ENCODE peak calls at places on chromosomes 5 and 9, in seven cellular contexts. O is SK-N-MC, U is IMR-90, M is astrocyte, T is K562, X is HCT116, D is pancreas. L is an unnamed sample.

GRCh38 chr5:98109561-98110006 is 663.9 kb upstream of the RGMB start:
- DNase-seq in M (peak), U (peak), X (no peak), D (no peak), T (no peak), O (no peak), L (no peak)

GRCh38 chr5:153513171-153513570 is 22.7 kb downstream of the GRIA1 start:
- DNase-seq in D (no peak), U (peak), M (peak), X (no peak), O (no peak), T (no peak), L (no peak)

GRCh38 chr9:82133973-82134372 is 145.4 kb downstream of the SPATA31D1 start:
- DNase-seq in D (no peak), U (peak), M (no peak), O (no peak), X (no peak), T (no peak), L (no peak)

GRCh38 chr5:112921031-112921832 is 795 bp downstream of the REEP5 start:
- DNase-seq in D (peak), X (peak), T (peak), U (peak), M (peak), O (no peak), L (peak)

GRCh38 chr5:93294184-93294583 is 286.8 kb downstream of the NR2F1-AS1 start:
- DNase-seq in U (peak), D (no peak), T (no peak), M (peak), O (no peak), X (no peak), L (no peak)

GRCh38 chr9:134171316-134172197 is 7.2 kb upstream of the RNU6ATAC start:
- DNase-seq in T (no peak), O (no peak), D (no peak), U (peak), X (no peak), M (peak), L (no peak)

GRCh38 chr9:104073098-104073769 is 20.9 kb upstream of the SMC2 start:
- DNase-seq in T (no peak), U (no peak), O (no peak), D (no peak), M (no peak), X (no peak), L (no peak)

GRCh38 chr9:3528466-3528865 is 2.7 kb upstream of the RFX3 start:
- DNase-seq in U (no peak), X (no peak), O (no peak), T (peak), D (no peak), M (no peak), L (no peak)

GRCh38 chr9:24939099-24939850 is 393.6 kb upstream of the IZUMO3 start:
- DNase-seq in T (no peak), U (no peak), X (no peak), M (no peak), D (no peak), O (no peak), L (no peak)

GRCh38 chr9:8261737-8262136 is 462.2 kb upstream of the DMAC1 start:
- DNase-seq in X (no peak), O (no peak), U (no peak), D (no peak), T (no peak), M (no peak), L (no peak)

GRCh38 chr5:9927521-9927997 is 297.4 kb upstream of the TAS2R1 start:
- DNase-seq in D (no peak), U (peak), X (no peak), T (no peak), O (no peak), M (peak), L (no peak)

GRCh38 chr5:129125819-129126218 is 31.3 kb downstream of the ISOC1 start:
- DNase-seq in O (no peak), M (no peak), D (no peak), X (no peak), T (no peak), U (no peak), L (no peak)

GRCh38 chr9:81861644-81862043 is 66.6 kb upstream of the SPATA31D4 start:
- DNase-seq in U (peak), M (peak), X (no peak), O (no peak), D (no peak), T (no peak), L (no peak)

GRCh38 chr5:78116167-78116566 is 178.3 kb downstream of the AP3B1 start:
- DNase-seq in M (no peak), X (no peak), D (no peak), O (no peak), U (no peak), T (no peak), L (no peak)

GRCh38 chr5:7856855-7857254 is 5.9 kb upstream of the CFAP90 start:
- DNase-seq in U (peak), O (no peak), D (peak), T (peak), X (peak), M (no peak), L (no peak)

GRCh38 chr9:136821333-136822031 is 13.7 kb downstream of the RABL6 start:
- DNase-seq in D (no peak), X (no peak), O (no peak), M (peak), T (peak), U (no peak), L (no peak)

DNA sequence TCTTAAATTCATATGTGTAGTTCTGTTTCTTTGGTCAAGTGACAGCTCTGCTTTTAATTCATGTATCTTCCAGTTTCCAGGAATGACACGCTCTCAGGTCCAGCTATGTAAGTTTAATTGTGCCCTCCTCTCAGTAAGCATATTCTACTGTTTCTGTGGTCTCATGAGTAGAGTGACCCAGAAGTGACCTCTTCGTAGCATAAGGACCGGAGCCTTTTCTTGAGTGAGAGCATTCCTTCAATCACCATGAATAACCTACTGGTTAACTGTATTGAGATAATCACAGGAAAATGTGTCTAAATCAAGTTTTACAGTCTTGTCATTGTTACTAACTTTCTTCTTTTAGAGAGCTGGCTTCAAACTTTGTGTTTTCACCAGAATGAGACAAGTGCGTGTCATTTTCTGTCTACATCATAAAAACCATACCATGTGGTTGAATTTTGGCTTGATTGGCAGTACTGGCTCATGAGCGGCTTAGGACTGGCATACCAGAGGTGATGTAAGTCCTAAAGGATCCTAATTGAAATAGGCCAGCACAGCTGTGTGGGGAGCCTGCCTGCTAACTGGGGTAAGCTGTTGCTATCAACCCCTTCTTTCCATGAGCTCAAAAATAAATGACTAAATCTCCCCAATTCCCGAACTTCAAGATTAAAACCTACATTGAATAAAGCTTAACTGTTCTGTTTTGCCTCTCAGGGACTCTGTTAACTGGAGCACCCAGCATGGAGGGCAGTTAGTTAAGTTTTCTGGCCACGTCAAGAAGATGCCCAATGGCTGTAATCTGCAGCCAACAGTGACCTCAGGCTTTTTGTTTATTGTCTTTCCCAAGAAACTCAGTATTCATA is 4.8 kb downstream of the ADAMTSL1 start:
- DNase-seq in M (peak), U (peak), O (no peak), X (no peak), T (no peak), D (no peak), L (peak)
- H3K27ac ChIP-seq in M (peak), U (no peak), O (no peak), X (no peak), T (no peak), D (no peak), L (peak)

GRCh38 chr9:130073373-130073772 is 19.7 kb downstream of the GPR107 start:
- DNase-seq in T (no peak), M (peak), U (peak), D (no peak), O (peak), X (no peak), L (no peak)
- H3K27ac ChIP-seq in T (no peak), M (peak), U (no peak), D (no peak), O (peak), X (no peak), L (no peak)

GRCh38 chr9:125550633-125551032 is 156.4 kb downstream of the MAPKAP1 start:
- DNase-seq in T (no peak), M (no peak), U (no peak), D (no peak), X (no peak), O (no peak), L (no peak)
- H3K27ac ChIP-seq in T (no peak), M (no peak), U (no peak), D (no peak), X (no peak), O (no peak), L (no peak)

GRCh38 chr9:131405429-131405828 is 11.5 kb downstream of the PRRC2B start:
- DNase-seq in M (peak), O (no peak), U (peak), T (peak), X (no peak), D (no peak), L (no peak)

GRCh38 chr9:131404987-131405386 is 11.1 kb downstream of the PRRC2B start:
- DNase-seq in T (peak), O (no peak), U (no peak), M (no peak), X (no peak), D (no peak), L (no peak)

GRCh38 chr9:131403493-131403773 is 9.5 kb downstream of the PRRC2B start:
- DNase-seq in U (no peak), T (no peak), D (no peak), M (no peak), X (no peak), O (no peak), L (no peak)

GRCh38 chr9:131405858-131406566 is 12.1 kb downstream of the PRRC2B start:
- DNase-seq in T (peak), D (no peak), O (no peak), X (no peak), M (no peak), U (no peak), L (no peak)

GRCh38 chr9:131404581-131404980 is 10.7 kb downstream of the PRRC2B start:
- DNase-seq in O (no peak), X (no peak), M (peak), D (no peak), T (peak), U (peak), L (no peak)
- H3K27ac ChIP-seq in O (peak), X (no peak), M (peak), D (peak), T (no peak), U (no peak), L (peak)

DNA sequence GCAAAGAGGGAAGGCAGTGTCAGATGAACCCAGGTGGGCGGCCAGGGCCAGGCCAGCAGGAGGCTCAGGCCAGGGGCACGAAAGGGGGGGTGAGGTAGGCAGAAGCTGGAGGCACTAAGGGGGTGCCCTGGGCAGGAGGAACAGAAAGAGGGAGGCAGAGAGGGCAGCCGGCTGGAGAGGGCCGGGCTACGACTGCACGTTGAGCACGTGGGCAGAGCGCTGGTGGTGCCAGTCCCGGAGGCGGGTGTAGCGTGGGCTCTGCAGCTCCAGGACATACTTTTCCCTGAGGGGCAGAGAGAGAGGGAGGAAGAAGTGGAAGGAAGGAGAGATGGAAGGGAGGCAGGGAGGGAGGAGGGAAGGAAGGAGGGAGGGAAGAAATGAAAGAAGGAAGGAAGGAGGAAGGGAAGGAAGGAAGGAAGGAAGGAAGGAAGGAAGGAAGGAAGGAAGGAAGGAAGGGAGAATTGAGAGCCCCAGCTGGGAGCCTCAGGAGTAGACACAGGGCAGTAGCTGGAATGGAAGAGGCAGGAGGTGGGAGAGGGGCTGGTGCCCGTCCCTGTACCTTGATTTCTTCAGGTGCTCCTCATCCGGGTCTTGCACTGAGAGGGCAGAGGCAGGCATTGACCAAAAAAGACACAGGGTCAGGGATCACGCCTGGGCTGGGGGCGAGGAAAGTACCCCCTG is 7.0 kb downstream of the PDLIM7 start:
- DNase-seq in M (no peak), D (no peak), X (no peak), U (no peak), O (peak), T (no peak), L (no peak)
- H3K27ac ChIP-seq in M (peak), D (no peak), X (peak), U (no peak), O (peak), T (no peak), L (peak)

GRCh38 chr5:42553461-42553860 is 130.2 kb downstream of the GHR start:
- DNase-seq in M (no peak), U (no peak), D (no peak), X (no peak), O (no peak), T (no peak), L (no peak)
- H3K27ac ChIP-seq in M (no peak), U (no peak), D (no peak), X (no peak), O (no peak), T (no peak), L (no peak)

GRCh38 chr5:95986937-95987520 is 25.4 kb upstream of the ELL2 start:
- DNase-seq in T (no peak), U (no peak), D (peak), M (no peak), X (no peak), O (no peak), L (no peak)

GRCh38 chr5:95985249-95985648 is 23.6 kb upstream of the ELL2 start:
- DNase-seq in X (no peak), T (no peak), D (no peak), U (no peak), M (no peak), O (no peak), L (no peak)

GRCh38 chr5:95984287-95984938 is 22.8 kb upstream of the ELL2 start:
- DNase-seq in X (no peak), U (peak), O (no peak), D (no peak), T (no peak), M (peak), L (no peak)

GRCh38 chr5:95988094-95988493 is 26.4 kb upstream of the ELL2 start:
- DNase-seq in D (no peak), T (no peak), O (no peak), M (no peak), X (no peak), U (no peak), L (no peak)

DNA sequence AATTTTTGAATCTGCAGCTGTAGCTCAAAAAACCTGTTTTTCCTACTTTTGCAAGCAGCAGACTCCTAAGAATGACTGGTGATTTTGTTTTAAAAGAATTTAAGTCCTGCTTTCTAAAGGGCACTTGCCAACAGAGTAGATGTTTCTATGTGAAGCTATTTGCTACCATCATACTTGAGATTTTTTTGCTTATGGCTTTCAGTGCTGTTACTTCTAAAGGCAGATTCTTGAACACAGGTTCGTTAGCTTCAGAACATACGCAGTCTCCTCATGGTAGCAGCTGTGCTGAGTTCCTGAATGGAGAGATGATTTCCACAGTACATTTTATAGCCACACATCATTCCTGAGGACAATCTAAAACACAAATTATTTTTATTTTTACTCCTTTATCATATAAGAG is 24.4 kb upstream of the ELL2 start:
- DNase-seq in T (no peak), O (no peak), M (peak), D (no peak), U (peak), X (no peak), L (no peak)
- H3K27ac ChIP-seq in T (no peak), O (no peak), M (no peak), D (no peak), U (no peak), X (no peak), L (no peak)

L was measured in caudate nucleus.